ENCODE peak calls at places on chromosomes 6 and 20, in six cellular contexts. One of them, this sample, is unnamed.

GRCh38 chr20:57250607-57251343 is 15.7 kb downstream of the BMP7 start:
- DNase-seq in hepatic stellate cell: no peak
- DNase-seq in stimulated activated CD4-positive, alpha-beta T cell treated with anti-CD3 and anti-CD28 coated beads, Interleukin-15, amount 100 ng/mL, for 1 hour: no peak
- DNase-seq in neural crest cell: no peak
- DNase-seq in substantia nigra: no peak
- DNase-seq in hypothalamus: no peak
- DNase-seq in this sample: no peak

GRCh38 chr6:81969814-81970213 is 217.3 kb upstream of the TENT5A start:
- DNase-seq in hepatic stellate cell: no peak
- DNase-seq in stimulated activated CD4-positive, alpha-beta T cell treated with anti-CD3 and anti-CD28 coated beads, Interleukin-15, amount 100 ng/mL, for 1 hour: no peak
- DNase-seq in neural crest cell: no peak
- DNase-seq in substantia nigra: no peak
- DNase-seq in hypothalamus: no peak
- DNase-seq in this sample: no peak

GRCh38 chr20:53873249-53873642 is 197.1 kb downstream of the BCAS1 start:
- DNase-seq in hepatic stellate cell: no peak
- DNase-seq in stimulated activated CD4-positive, alpha-beta T cell treated with anti-CD3 and anti-CD28 coated beads, Interleukin-15, amount 100 ng/mL, for 1 hour: no peak
- DNase-seq in neural crest cell: no peak
- DNase-seq in substantia nigra: no peak
- DNase-seq in hypothalamus: no peak
- DNase-seq in this sample: no peak

GRCh38 chr6:116568851-116569755 is 2.2 kb upstream of the RWDD1 start:
- DNase-seq in hepatic stellate cell: no peak
- DNase-seq in stimulated activated CD4-positive, alpha-beta T cell treated with anti-CD3 and anti-CD28 coated beads, Interleukin-15, amount 100 ng/mL, for 1 hour: no peak
- DNase-seq in neural crest cell: no peak
- DNase-seq in substantia nigra: no peak
- DNase-seq in hypothalamus: no peak
- DNase-seq in this sample: no peak

GRCh38 chr6:40817369-40817768 is 221.7 kb downstream of the UNC5CL start:
- DNase-seq in hepatic stellate cell: no peak
- DNase-seq in stimulated activated CD4-positive, alpha-beta T cell treated with anti-CD3 and anti-CD28 coated beads, Interleukin-15, amount 100 ng/mL, for 1 hour: no peak
- DNase-seq in neural crest cell: no peak
- DNase-seq in substantia nigra: no peak
- DNase-seq in hypothalamus: no peak
- DNase-seq in this sample: no peak

GRCh38 chr6:155472886-155473285 is 17.2 kb upstream of the NOX3 start:
- DNase-seq in hepatic stellate cell: no peak
- DNase-seq in stimulated activated CD4-positive, alpha-beta T cell treated with anti-CD3 and anti-CD28 coated beads, Interleukin-15, amount 100 ng/mL, for 1 hour: no peak
- DNase-seq in neural crest cell: no peak
- DNase-seq in substantia nigra: no peak
- DNase-seq in hypothalamus: no peak
- DNase-seq in this sample: no peak

GRCh38 chr6:36114798-36115408 is 15.4 kb upstream of the MAPK13 start:
- DNase-seq in hepatic stellate cell: no peak
- DNase-seq in stimulated activated CD4-positive, alpha-beta T cell treated with anti-CD3 and anti-CD28 coated beads, Interleukin-15, amount 100 ng/mL, for 1 hour: no peak
- DNase-seq in neural crest cell: no peak
- DNase-seq in substantia nigra: no peak
- DNase-seq in hypothalamus: no peak
- DNase-seq in this sample: no peak

GRCh38 chr20:5991623-5992441 is 41.4 kb downstream of the MCM8 start:
- DNase-seq in hepatic stellate cell: peak
- DNase-seq in stimulated activated CD4-positive, alpha-beta T cell treated with anti-CD3 and anti-CD28 coated beads, Interleukin-15, amount 100 ng/mL, for 1 hour: no peak
- DNase-seq in neural crest cell: no peak
- DNase-seq in substantia nigra: no peak
- DNase-seq in hypothalamus: no peak
- DNase-seq in this sample: no peak

GRCh38 chr6:125974214-125974866 is 12.0 kb upstream of the TRMT11 start:
- DNase-seq in hepatic stellate cell: peak
- DNase-seq in stimulated activated CD4-positive, alpha-beta T cell treated with anti-CD3 and anti-CD28 coated beads, Interleukin-15, amount 100 ng/mL, for 1 hour: no peak
- DNase-seq in neural crest cell: no peak
- DNase-seq in substantia nigra: no peak
- DNase-seq in hypothalamus: no peak
- DNase-seq in this sample: peak

GRCh38 chr6:17928514-17929430 is 58.7 kb downstream of the KIF13A start:
- DNase-seq in hepatic stellate cell: peak
- DNase-seq in stimulated activated CD4-positive, alpha-beta T cell treated with anti-CD3 and anti-CD28 coated beads, Interleukin-15, amount 100 ng/mL, for 1 hour: no peak
- DNase-seq in neural crest cell: no peak
- DNase-seq in substantia nigra: no peak
- DNase-seq in hypothalamus: no peak
- DNase-seq in this sample: no peak

GRCh38 chr6:167680605-167681149 is 146.0 kb upstream of the AFDN start:
- DNase-seq in hepatic stellate cell: no peak
- DNase-seq in stimulated activated CD4-positive, alpha-beta T cell treated with anti-CD3 and anti-CD28 coated beads, Interleukin-15, amount 100 ng/mL, for 1 hour: no peak
- DNase-seq in neural crest cell: no peak
- DNase-seq in substantia nigra: no peak
- DNase-seq in hypothalamus: no peak
- DNase-seq in this sample: no peak

GRCh38 chr6:96015791-96016776 is at the start of gene FUT9:
- DNase-seq in hepatic stellate cell: no peak
- DNase-seq in stimulated activated CD4-positive, alpha-beta T cell treated with anti-CD3 and anti-CD28 coated beads, Interleukin-15, amount 100 ng/mL, for 1 hour: no peak
- DNase-seq in neural crest cell: peak
- DNase-seq in substantia nigra: peak
- DNase-seq in hypothalamus: peak
- DNase-seq in this sample: peak

GRCh38 chr6:34242252-34243130 is 5.8 kb downstream of the HMGA1 start:
- DNase-seq in hepatic stellate cell: no peak
- DNase-seq in stimulated activated CD4-positive, alpha-beta T cell treated with anti-CD3 and anti-CD28 coated beads, Interleukin-15, amount 100 ng/mL, for 1 hour: no peak
- DNase-seq in neural crest cell: no peak
- DNase-seq in substantia nigra: no peak
- DNase-seq in hypothalamus: no peak
- DNase-seq in this sample: no peak

GRCh38 chr20:51065615-51066014 is 42.7 kb upstream of the KCNG1 start:
- DNase-seq in hepatic stellate cell: no peak
- DNase-seq in stimulated activated CD4-positive, alpha-beta T cell treated with anti-CD3 and anti-CD28 coated beads, Interleukin-15, amount 100 ng/mL, for 1 hour: no peak
- DNase-seq in neural crest cell: no peak
- DNase-seq in substantia nigra: no peak
- DNase-seq in hypothalamus: no peak
- DNase-seq in this sample: no peak

GRCh38 chr20:11248691-11249178 is 574.9 kb upstream of the JAG1 start:
- DNase-seq in hepatic stellate cell: no peak
- DNase-seq in stimulated activated CD4-positive, alpha-beta T cell treated with anti-CD3 and anti-CD28 coated beads, Interleukin-15, amount 100 ng/mL, for 1 hour: no peak
- DNase-seq in neural crest cell: no peak
- DNase-seq in substantia nigra: peak
- DNase-seq in hypothalamus: no peak
- DNase-seq in this sample: no peak

GRCh38 chr20:50019466-50020256 is 36.9 kb downstream of the SNAI1 start:
- DNase-seq in hepatic stellate cell: no peak
- DNase-seq in stimulated activated CD4-positive, alpha-beta T cell treated with anti-CD3 and anti-CD28 coated beads, Interleukin-15, amount 100 ng/mL, for 1 hour: no peak
- DNase-seq in neural crest cell: no peak
- DNase-seq in substantia nigra: peak
- DNase-seq in hypothalamus: peak
- DNase-seq in this sample: no peak

GRCh38 chr6:74597266-74597665 is 608.6 kb downstream of the COL12A1 start:
- DNase-seq in hepatic stellate cell: no peak
- DNase-seq in stimulated activated CD4-positive, alpha-beta T cell treated with anti-CD3 and anti-CD28 coated beads, Interleukin-15, amount 100 ng/mL, for 1 hour: no peak
- DNase-seq in neural crest cell: no peak
- DNase-seq in substantia nigra: no peak
- DNase-seq in hypothalamus: no peak
- DNase-seq in this sample: no peak

GRCh38 chr6:91376686-91377085 is 789.8 kb upstream of the MAP3K7 start:
- DNase-seq in hepatic stellate cell: no peak
- DNase-seq in stimulated activated CD4-positive, alpha-beta T cell treated with anti-CD3 and anti-CD28 coated beads, Interleukin-15, amount 100 ng/mL, for 1 hour: no peak
- DNase-seq in neural crest cell: no peak
- DNase-seq in substantia nigra: no peak
- DNase-seq in hypothalamus: no peak
- DNase-seq in this sample: no peak